ENCODE peak calls at places on chromosome 2, in four cellular contexts. V is kidney glomerular epithelial cell, H is hypothalamus, Q is memory B cell. K is an unnamed sample.

GRCh38 chr2:151560289-151560688 is 150.6 kb downstream of the RIF1 start:
- DNase-seq in V (peak), H (no peak), Q (no peak), K (peak)

GRCh38 chr2:64874593-64874992 is 114.6 kb upstream of the SLC1A4 start:
- DNase-seq in V (no peak), H (no peak), Q (no peak), K (no peak)

GRCh38 chr2:16727256-16727655 is 61.6 kb upstream of the CYRIA start:
- DNase-seq in V (no peak), H (peak), Q (no peak), K (no peak)

GRCh38 chr2:233221378-233222063 is 30.0 kb upstream of the ATG16L1 start:
- DNase-seq in V (no peak), H (no peak), Q (no peak), K (no peak)

GRCh38 chr2:24334245-24334633 is 26.1 kb downstream of the ITSN2 start:
- DNase-seq in V (no peak), H (no peak), Q (no peak), K (no peak)

GRCh38 chr2:85162746-85163301 is 29.6 kb downstream of the TCF7L1 start:
- DNase-seq in V (no peak), H (no peak), Q (no peak), K (no peak)

GRCh38 chr2:64988420-64989125 is 626 bp upstream of the SLC1A4 start:
- DNase-seq in V (peak), H (peak), Q (peak), K (peak)

GRCh38 chr2:42252464-42252863 is 83.3 kb downstream of the EML4 start:
- DNase-seq in V (no peak), H (no peak), Q (no peak), K (no peak)

GRCh38 chr2:53970095-53970897 is 497 bp downstream of the PSME4 start:
- DNase-seq in V (peak), H (peak), Q (no peak), K (peak)

K was measured in left cardiac atrium.